ENCODE peak calls at places on chromosomes 11 and 22, in eight cellular contexts. C is HCT116, P is lower leg skin, V is prostate gland, F is transverse colon, E is GM12891, T is stomach, R is thyroid gland. A is an unnamed sample.

GRCh38 chr11:124788521-124788920 is 11.7 kb downstream of the MSANTD2 start:
- DNase-seq in C (no peak), P (no peak), V (no peak), F (no peak), E (no peak), T (no peak), R (no peak), A (no peak)

GRCh38 chr11:45332486-45332934 is 46.4 kb upstream of the SYT13 start:
- DNase-seq in C (peak; percentile 29), P (no peak), V (no peak), F (peak; percentile 42), E (peak; percentile 34), T (peak; percentile 45), R (peak; percentile 20), A (peak; percentile 58)

GRCh38 chr11:70092959-70093358 is 14.8 kb downstream of the ANO1 start:
- DNase-seq in C (no peak), P (no peak), V (no peak), F (no peak), E (no peak), T (no peak), R (no peak), A (no peak)

GRCh38 chr11:122633219-122633829 is 22.2 kb upstream of the UBASH3B start:
- DNase-seq in C (no peak), P (no peak), V (no peak), F (no peak), E (no peak), T (no peak), R (peak; percentile 36), A (no peak)

GRCh38 chr11:102171101-102171500 is 60.9 kb downstream of the YAP1 start:
- DNase-seq in C (no peak), P (no peak), V (no peak), F (no peak), E (no peak), T (no peak), R (no peak), A (no peak)

GRCh38 chr11:121422675-121423074 is 29.4 kb upstream of the SORL1 start:
- DNase-seq in C (no peak), P (no peak), V (no peak), F (no peak), E (no peak), T (no peak), R (no peak), A (no peak)

GRCh38 chr22:20430641-20431519 is 6.7 kb downstream of the SCARF2 start:
- DNase-seq in C (peak; percentile 33), P (peak; percentile 87), V (peak; percentile 33), F (peak; percentile 57), E (no peak), T (peak; percentile 64), R (peak; percentile 54), A (no peak)

GRCh38 chr22:29689872-29690213 is 30.0 kb upstream of the CABP7 start:
- DNase-seq in C (no peak), P (no peak), V (peak; percentile 49), F (peak; percentile 58), E (no peak), T (peak; percentile 75), R (peak; percentile 32), A (no peak)

GRCh38 chr11:67270256-67271211 is 4.3 kb downstream of the GRK2 start:
- DNase-seq in C (no peak), P (no peak), V (no peak), F (peak; percentile 63), E (no peak), T (no peak), R (peak; percentile 1), A (no peak)

GRCh38 chr11:63459586-63459985 is 31.4 kb downstream of the PLAAT5 start:
- DNase-seq in C (no peak), P (no peak), V (no peak), F (no peak), E (no peak), T (no peak), R (no peak), A (no peak)

DNA sequence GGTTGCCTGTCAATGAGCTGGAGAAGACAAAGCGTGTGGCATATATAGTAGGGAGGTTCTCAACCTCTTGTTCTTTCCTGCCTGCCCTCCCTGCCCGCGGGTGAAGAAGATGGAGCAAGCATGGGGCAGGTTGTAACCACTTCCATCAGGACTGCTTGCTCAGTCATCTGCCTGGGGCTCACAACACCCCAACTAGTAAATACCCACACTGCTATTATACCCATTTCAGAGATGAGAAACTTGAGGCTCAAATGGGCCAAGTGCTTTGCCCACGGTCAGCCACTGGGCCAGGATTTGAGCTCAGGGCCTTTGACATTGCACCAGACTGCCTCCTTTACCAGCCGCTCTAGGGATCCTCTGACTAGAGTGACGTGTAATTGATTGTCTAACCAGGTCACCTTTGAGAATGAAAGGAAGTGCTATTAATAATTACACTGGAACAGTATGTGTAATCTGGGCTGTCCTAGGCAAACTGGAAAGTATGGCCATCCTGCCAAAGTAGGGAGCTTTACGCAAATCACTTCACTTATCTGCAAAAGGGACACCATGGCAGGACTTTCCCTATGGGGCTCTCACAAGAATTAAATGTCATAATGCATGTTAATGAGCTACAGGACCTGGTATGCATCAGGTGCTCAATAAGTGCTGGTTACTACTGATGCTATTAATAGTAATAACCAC is 2.8 kb upstream of the CDC42EP1 start:
- DNase-seq in C (no peak), P (no peak), V (no peak), F (no peak), E (no peak), T (no peak), R (no peak), A (no peak)
- TF ChIP-seq POLR2A in C (no peak), P (no peak), V (no peak), F (no peak), E (no peak), T (no peak), R (no peak), A (no peak)

DNA sequence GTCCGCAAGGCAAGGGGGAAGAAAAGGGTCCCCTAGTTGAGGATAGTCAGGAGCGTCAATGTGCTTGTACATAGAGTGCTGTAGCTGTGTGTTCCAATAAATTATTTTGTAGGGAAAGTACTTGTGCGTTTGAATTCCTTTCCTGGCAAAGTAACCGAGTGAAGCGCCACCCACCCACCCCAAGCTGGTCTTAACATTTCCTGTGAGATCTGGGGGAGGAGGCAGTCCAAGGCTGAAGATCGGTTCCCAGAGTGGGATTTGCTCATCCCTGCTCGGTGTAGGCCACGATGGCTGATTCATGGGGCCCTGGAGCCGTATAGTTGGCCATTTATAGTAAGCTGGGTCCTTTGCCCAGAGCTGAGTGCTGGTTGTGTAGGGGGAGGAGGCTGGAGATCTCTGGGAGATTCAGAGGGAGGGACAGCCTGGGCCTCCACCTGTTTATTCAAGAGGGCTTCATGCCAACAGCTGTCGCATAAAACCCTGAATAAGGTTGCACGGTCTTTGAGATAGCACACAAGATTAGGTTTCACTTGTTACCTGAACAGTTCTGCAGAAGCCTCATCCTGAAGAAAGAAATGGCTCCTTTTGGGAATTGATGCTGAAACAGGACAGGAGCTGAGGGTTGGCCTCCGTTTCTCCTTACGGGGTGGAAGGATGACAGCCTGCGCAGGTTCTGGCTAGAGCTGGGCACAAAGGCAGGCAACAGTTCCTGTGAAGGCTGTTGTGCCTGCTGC is 2.4 kb downstream of the ATF4 start:
- DNase-seq in C (no peak), P (no peak), V (peak; percentile 82), F (peak; percentile 69), E (no peak), T (peak; percentile 56), R (peak; percentile 46), A (no peak)
- TF ChIP-seq POLR2A in C (peak; percentile 25), P (no peak), V (no peak), F (peak; percentile 49), E (peak; percentile 98), T (no peak), R (no peak), A (no peak)

GRCh38 chr11:73218830-73219215 is 742 bp downstream of the P2RY2 start:
- DNase-seq in C (no peak), P (no peak), V (no peak), F (no peak), E (no peak), T (no peak), R (no peak), A (no peak)

GRCh38 chr11:73219396-73220285 is 1.6 kb downstream of the P2RY2 start:
- DNase-seq in C (no peak), P (no peak), V (no peak), F (no peak), E (no peak), T (no peak), R (no peak), A (no peak)

GRCh38 chr11:73217131-73217809 is 811 bp upstream of the P2RY2 start:
- DNase-seq in C (no peak), P (no peak), V (no peak), F (no peak), E (no peak), T (no peak), R (peak; percentile 72), A (no peak)

GRCh38 chr11:73217810-73218105 is 323 bp upstream of the P2RY2 start:
- DNase-seq in C (no peak), P (no peak), V (no peak), F (no peak), E (no peak), T (no peak), R (no peak), A (no peak)

DNA sequence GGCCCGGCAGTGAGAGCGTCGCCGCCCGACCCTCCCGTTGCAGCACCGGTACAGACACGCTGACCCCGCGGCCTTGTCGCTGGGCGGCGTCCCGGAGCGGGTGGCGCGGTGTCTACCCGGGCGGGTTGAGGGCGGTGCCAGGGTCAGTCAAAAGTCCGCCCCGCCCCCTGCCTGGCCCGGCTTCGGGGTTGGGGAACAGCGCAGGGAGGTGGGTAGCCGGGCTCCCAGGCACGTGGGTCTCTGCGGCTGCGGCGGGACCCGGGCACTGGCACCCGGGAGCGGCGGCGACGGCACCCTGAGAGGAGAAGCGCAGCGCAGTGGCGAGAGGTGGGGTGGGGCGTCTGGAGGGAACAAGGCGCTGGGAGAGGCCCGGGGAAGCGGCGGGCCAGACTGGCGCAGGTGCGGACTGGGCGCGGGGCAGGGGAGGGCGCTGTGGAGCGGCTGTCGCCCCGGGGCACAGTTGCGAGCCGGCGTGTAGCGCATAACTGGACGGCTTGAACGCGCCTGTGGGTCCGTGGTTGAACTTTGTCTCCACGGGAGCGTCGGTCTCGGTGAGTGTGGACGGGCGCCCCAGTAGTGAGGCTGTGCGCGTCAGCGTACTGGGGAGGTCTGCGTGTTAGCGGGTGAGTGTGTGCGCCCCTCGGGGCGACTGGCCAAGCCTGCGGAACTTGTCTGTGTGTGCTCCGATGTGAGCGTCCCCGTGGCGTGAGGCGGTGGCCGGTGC is at the start of gene P2RY2:
- DNase-seq in C (peak; percentile 32), P (peak; percentile 92), V (peak; percentile 53), F (peak; percentile 91), E (peak; percentile 54), T (peak; percentile 85), R (peak; percentile 93), A (no peak)
- TF ChIP-seq POLR2A in C (no peak), P (no peak), V (peak; percentile 61), F (peak; percentile 63), E (no peak), T (no peak), R (peak; percentile 36), A (no peak)

DNA sequence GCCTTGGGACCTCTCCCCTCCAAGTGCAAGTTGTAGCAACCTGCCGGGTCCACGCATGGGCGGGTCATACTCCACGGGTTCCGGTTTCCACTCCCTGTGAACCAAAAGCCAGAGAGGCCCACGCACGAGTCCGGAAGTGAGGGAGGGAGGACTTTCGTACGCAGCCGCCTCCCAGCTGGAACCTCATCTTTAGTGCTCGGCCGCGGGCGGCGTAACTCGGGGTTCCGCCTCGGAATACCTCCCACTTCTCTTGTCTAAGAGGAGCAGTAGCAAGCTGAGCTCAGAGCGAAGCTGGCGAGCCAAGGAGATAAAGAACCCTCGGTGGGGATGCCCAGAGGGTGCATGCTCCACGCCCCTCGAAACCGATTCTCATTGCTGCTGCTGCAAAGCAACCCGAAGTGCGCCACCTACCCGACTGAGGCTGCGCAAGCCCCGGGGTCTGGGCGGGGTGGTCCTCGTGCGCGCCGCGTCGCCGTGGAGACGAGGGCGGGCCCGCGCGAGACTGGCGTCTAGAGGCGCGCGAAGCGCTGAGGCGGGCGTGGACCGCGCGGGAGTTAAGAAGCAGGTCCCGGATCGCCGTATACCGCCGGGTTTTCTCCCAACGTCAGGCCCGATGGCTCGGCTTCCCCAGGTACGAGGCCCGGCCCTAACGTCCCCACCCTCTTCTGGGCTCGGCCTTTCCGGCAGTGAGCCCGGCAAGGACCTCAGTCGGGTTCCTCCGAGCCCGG is at the start of gene SFI1:
- DNase-seq in C (peak; percentile 74), P (peak; percentile 97), V (peak; percentile 89), F (peak; percentile 95), E (peak; percentile 82), T (peak; percentile 92), R (peak; percentile 93), A (peak; percentile 77)
- TF ChIP-seq POLR2A in C (peak; percentile 71), P (no peak), V (peak; percentile 67), F (peak; percentile 58), E (peak; percentile 76), T (no peak), R (no peak), A (peak; percentile 44)